ENCODE peak calls at places on chromosome 17, in six cellular contexts. J is fibroblast of lung; N is GM13977; V is neural progenitor cell; Q is LHCN-M2; A is activated CD8-positive, alpha-beta memory T cell treated with anti-CD3 and anti-CD28 coated beads, Interleukin-2, amount 50 U/mL, for 48 hours. C is an unnamed sample.

GRCh38 chr17:34658796-34659195 is 79.4 kb downstream of the TMEM132E start:
- DNase-seq in N (no peak), V (no peak), J (no peak), A (no peak), Q (no peak), C (no peak)

GRCh38 chr17:28725166-28725659 is 820 bp downstream of the TLCD1 start:
- DNase-seq in A (peak), V (no peak), J (peak), N (no peak), Q (peak), C (no peak)

GRCh38 chr17:4340914-4341615 is 25.4 kb downstream of the UBE2G1 start:
- DNase-seq in V (no peak), N (peak), J (no peak), A (no peak), Q (peak), C (no peak)

GRCh38 chr17:69947027-69947759 is 127.8 kb upstream of the KCNJ16 start:
- DNase-seq in Q (no peak), V (no peak), A (no peak), N (no peak), J (no peak), C (no peak)

GRCh38 chr17:83203073-83203471 is 123.7 kb downstream of the METRNL start:
- DNase-seq in A (no peak), V (no peak), N (no peak), Q (peak), J (peak), C (no peak)

GRCh38 chr17:45440161-45440859 is 7.6 kb upstream of the ARHGAP27 start:
- DNase-seq in V (no peak), N (peak), A (no peak), Q (no peak), J (peak), C (no peak)

GRCh38 chr17:83096401-83097220 is 17.2 kb downstream of the METRNL start:
- DNase-seq in A (no peak), N (no peak), Q (no peak), V (no peak), J (no peak), C (peak)

GRCh38 chr17:76753061-76753961 is 15.4 kb downstream of the MFSD11 start:
- DNase-seq in Q (no peak), J (no peak), N (no peak), V (no peak), A (no peak), C (no peak)

GRCh38 chr17:74454197-74455024 is 12.0 kb upstream of the CD300A start:
- DNase-seq in J (peak), V (peak), Q (peak), A (no peak), N (peak), C (peak)

GRCh38 chr17:53227514-53227913 is 595.2 kb upstream of the KIF2B start:
- DNase-seq in Q (no peak), V (no peak), A (no peak), J (no peak), N (no peak), C (no peak)

GRCh38 chr17:77070888-77071279 is 69.9 kb upstream of the SEC14L1 start:
- DNase-seq in Q (no peak), N (no peak), A (no peak), J (no peak), V (no peak), C (no peak)

GRCh38 chr17:37131064-37131463 is 182.3 kb downstream of the AATF start:
- DNase-seq in V (peak), N (no peak), A (no peak), Q (peak), J (peak), C (no peak)